ENCODE peak calls at places on chromosomes 5 and 9, in eight cellular contexts. I is stimulated activated CD8-positive, alpha-beta memory T cell treated with anti-CD3 and anti-CD28 coated beads, Interleukin-15, amount 100 ng/mL, for 4 hours; G is sigmoid colon; D is T-helper 22 cell; L is fibroblast of the aortic adventitia; M is dermis blood vessel endothelial cell; A is uterus; V is iris pigment epithelial cell. B is an unnamed sample.

GRCh38 chr5:16540421-16540820 is 74.8 kb upstream of the ZNF622 start:
- DNase-seq in I (no peak), G (no peak), D (no peak), L (peak), M (no peak), A (no peak), V (peak), B (no peak)

GRCh38 chr9:136943291-136944093 is 1.0 kb downstream of the FBXW5 start:
- DNase-seq in I (no peak), G (peak), D (no peak), L (peak), M (peak), A (no peak), V (peak), B (no peak)

GRCh38 chr5:131488463-131488862 is 146.6 kb downstream of the RAPGEF6 start:
- DNase-seq in I (no peak), G (no peak), D (no peak), L (peak), M (peak), A (no peak), V (peak), B (no peak)

GRCh38 chr5:112154940-112155686 is 264.0 kb downstream of the EPB41L4A start:
- DNase-seq in I (no peak), G (no peak), D (no peak), L (no peak), M (no peak), A (no peak), V (peak), B (no peak)

GRCh38 chr9:98374385-98375051 is 119.1 kb upstream of the TBC1D2 start:
- DNase-seq in I (no peak), G (no peak), D (no peak), L (peak), M (peak), A (no peak), V (peak), B (no peak)

GRCh38 chr9:136596219-136596616 is 50.4 kb upstream of the NOTCH1 start:
- DNase-seq in I (no peak), G (no peak), D (no peak), L (no peak), M (no peak), A (no peak), V (no peak), B (no peak)

GRCh38 chr9:76602191-76602590 is 143.2 kb downstream of the GCNT1 start:
- DNase-seq in I (no peak), G (no peak), D (no peak), L (no peak), M (no peak), A (no peak), V (no peak), B (peak)

GRCh38 chr5:127431977-127432376 is 85.5 kb upstream of the PRRC1 start:
- DNase-seq in I (no peak), G (no peak), D (no peak), L (no peak), M (no peak), A (no peak), V (no peak), B (no peak)

GRCh38 chr9:127163409-127163808 is 41.0 kb upstream of the ANGPTL2 start:
- DNase-seq in I (no peak), G (no peak), D (no peak), L (peak), M (peak), A (peak), V (peak), B (no peak)

GRCh38 chr5:78778538-78778937 is 130.0 kb upstream of the LHFPL2 start:
- DNase-seq in I (no peak), G (no peak), D (no peak), L (peak), M (no peak), A (no peak), V (no peak), B (no peak)

GRCh38 chr9:69223605-69224004 is 49.5 kb downstream of the TJP2 start:
- DNase-seq in I (no peak), G (no peak), D (no peak), L (peak), M (peak), A (no peak), V (peak), B (no peak)

GRCh38 chr5:61332369-61332745 is 299 bp downstream of the ZSWIM6 start:
- DNase-seq in I (no peak), G (peak), D (peak), L (no peak), M (peak), A (peak), V (no peak), B (no peak)

GRCh38 chr5:128559300-128560297 is 21.6 kb upstream of the FBN2 start:
- DNase-seq in I (no peak), G (no peak), D (no peak), L (no peak), M (no peak), A (no peak), V (peak), B (no peak)

GRCh38 chr9:115292584-115293271 is 174.8 kb upstream of the TNC start:
- DNase-seq in I (no peak), G (no peak), D (no peak), L (no peak), M (no peak), A (no peak), V (no peak), B (no peak)

GRCh38 chr9:135555910-135556309 is 5.6 kb upstream of the PAEP start:
- DNase-seq in I (no peak), G (no peak), D (no peak), L (no peak), M (no peak), A (no peak), V (no peak), B (no peak)

GRCh38 chr5:147906326-147907095 is at the start of gene C5orf46:
- DNase-seq in I (no peak), G (no peak), D (no peak), L (peak), M (peak), A (no peak), V (peak), B (no peak)

GRCh38 chr5:72355706-72356299 is 35.6 kb downstream of the PTCD2 start:
- DNase-seq in I (no peak), G (no peak), D (no peak), L (peak), M (peak), A (no peak), V (peak), B (no peak)

GRCh38 chr5:158422653-158423505 is 563.9 kb upstream of the CLINT1 start:
- DNase-seq in I (no peak), G (no peak), D (no peak), L (no peak), M (peak), A (no peak), V (peak), B (no peak)

GRCh38 chr9:86891091-86891490 is 56.2 kb downstream of the GAS1 start:
- DNase-seq in I (no peak), G (no peak), D (no peak), L (no peak), M (no peak), A (no peak), V (no peak), B (no peak)

GRCh38 chr9:135979472-135980166 is 18.4 kb upstream of the UBAC1 start:
- DNase-seq in I (no peak), G (no peak), D (no peak), L (no peak), M (no peak), A (no peak), V (no peak), B (no peak)

GRCh38 chr5:127029513-127030258 is 672 bp downstream of the MARCHF3 start:
- DNase-seq in I (no peak), G (peak), D (peak), L (peak), M (peak), A (peak), V (peak), B (no peak)

GRCh38 chr9:16530669-16531461 is 339.6 kb downstream of the BNC2 start:
- DNase-seq in I (no peak), G (peak), D (no peak), L (no peak), M (no peak), A (peak), V (peak), B (no peak)

B was measured in NCI-H2081 treated with DMSO at 0.1 percent for 48 hours.